ENCODE peak calls at places on chromosomes 11 and 22, in nine cellular contexts. One of them, this sample, is unnamed.

GRCh38 chr11:117319214-117319840 is 3.3 kb upstream of the BACE1 start:
- DNase-seq in activated CD8-positive, alpha-beta memory T cell treated with anti-CD3 and anti-CD28 coated beads, Interleukin-2, amount 50 U/mL, for 48 hours: no peak
- DNase-seq in uterus: no peak
- DNase-seq in Peyer's patch: no peak
- DNase-seq in NCI-H146: no peak
- DNase-seq in Jurkat, Clone E6-1: no peak
- DNase-seq in right lobe of liver: no peak
- DNase-seq in activated effector memory CD4-positive, alpha-beta T cell treated with anti-CD3 and anti-CD28 coated beads, Interleukin-2, amount 50 U/mL, for 16 hours: no peak
- DNase-seq in thoracic aorta: no peak
- DNase-seq in this sample: no peak

GRCh38 chr11:134453441-134453840 is 41.4 kb upstream of the B3GAT1 start:
- DNase-seq in activated CD8-positive, alpha-beta memory T cell treated with anti-CD3 and anti-CD28 coated beads, Interleukin-2, amount 50 U/mL, for 48 hours: no peak
- DNase-seq in uterus: no peak
- DNase-seq in Peyer's patch: no peak
- DNase-seq in NCI-H146: no peak
- DNase-seq in Jurkat, Clone E6-1: no peak
- DNase-seq in right lobe of liver: no peak
- DNase-seq in activated effector memory CD4-positive, alpha-beta T cell treated with anti-CD3 and anti-CD28 coated beads, Interleukin-2, amount 50 U/mL, for 16 hours: no peak
- DNase-seq in thoracic aorta: no peak
- DNase-seq in this sample: no peak

GRCh38 chr11:6385046-6385777 is 5.1 kb upstream of the SMPD1 start:
- DNase-seq in activated CD8-positive, alpha-beta memory T cell treated with anti-CD3 and anti-CD28 coated beads, Interleukin-2, amount 50 U/mL, for 48 hours: no peak
- DNase-seq in uterus: no peak
- DNase-seq in Peyer's patch: no peak
- DNase-seq in NCI-H146: no peak
- DNase-seq in Jurkat, Clone E6-1: no peak
- DNase-seq in right lobe of liver: no peak
- DNase-seq in activated effector memory CD4-positive, alpha-beta T cell treated with anti-CD3 and anti-CD28 coated beads, Interleukin-2, amount 50 U/mL, for 16 hours: no peak
- DNase-seq in thoracic aorta: no peak
- DNase-seq in this sample: no peak

GRCh38 chr22:50396751-50397370 is 53.7 kb downstream of the PPP6R2 start:
- DNase-seq in activated CD8-positive, alpha-beta memory T cell treated with anti-CD3 and anti-CD28 coated beads, Interleukin-2, amount 50 U/mL, for 48 hours: no peak
- DNase-seq in uterus: no peak
- DNase-seq in Peyer's patch: no peak
- DNase-seq in NCI-H146: no peak
- DNase-seq in Jurkat, Clone E6-1: no peak
- DNase-seq in right lobe of liver: no peak
- DNase-seq in activated effector memory CD4-positive, alpha-beta T cell treated with anti-CD3 and anti-CD28 coated beads, Interleukin-2, amount 50 U/mL, for 16 hours: no peak
- DNase-seq in thoracic aorta: no peak
- DNase-seq in this sample: no peak

GRCh38 chr22:41668971-41669911 is 19.4 kb downstream of the SNU13 start:
- DNase-seq in activated CD8-positive, alpha-beta memory T cell treated with anti-CD3 and anti-CD28 coated beads, Interleukin-2, amount 50 U/mL, for 48 hours: no peak
- DNase-seq in uterus: no peak
- DNase-seq in Peyer's patch: peak
- DNase-seq in NCI-H146: no peak
- DNase-seq in Jurkat, Clone E6-1: no peak
- DNase-seq in right lobe of liver: no peak
- DNase-seq in activated effector memory CD4-positive, alpha-beta T cell treated with anti-CD3 and anti-CD28 coated beads, Interleukin-2, amount 50 U/mL, for 16 hours: peak
- DNase-seq in thoracic aorta: no peak
- DNase-seq in this sample: no peak

GRCh38 chr11:127055240-127055639 is 54.7 kb upstream of the KIRREL3 start:
- DNase-seq in activated CD8-positive, alpha-beta memory T cell treated with anti-CD3 and anti-CD28 coated beads, Interleukin-2, amount 50 U/mL, for 48 hours: no peak
- DNase-seq in uterus: no peak
- DNase-seq in Peyer's patch: no peak
- DNase-seq in NCI-H146: no peak
- DNase-seq in Jurkat, Clone E6-1: no peak
- DNase-seq in right lobe of liver: no peak
- DNase-seq in activated effector memory CD4-positive, alpha-beta T cell treated with anti-CD3 and anti-CD28 coated beads, Interleukin-2, amount 50 U/mL, for 16 hours: no peak
- DNase-seq in thoracic aorta: no peak
- DNase-seq in this sample: no peak

GRCh38 chr11:456533-456932 is 6.5 kb downstream of the PTDSS2 start:
- DNase-seq in activated CD8-positive, alpha-beta memory T cell treated with anti-CD3 and anti-CD28 coated beads, Interleukin-2, amount 50 U/mL, for 48 hours: no peak
- DNase-seq in uterus: no peak
- DNase-seq in Peyer's patch: peak
- DNase-seq in NCI-H146: no peak
- DNase-seq in Jurkat, Clone E6-1: no peak
- DNase-seq in right lobe of liver: no peak
- DNase-seq in activated effector memory CD4-positive, alpha-beta T cell treated with anti-CD3 and anti-CD28 coated beads, Interleukin-2, amount 50 U/mL, for 16 hours: peak
- DNase-seq in thoracic aorta: no peak
- DNase-seq in this sample: no peak

GRCh38 chr22:44734278-44734677 is 18.1 kb upstream of the ARHGAP8 start:
- DNase-seq in activated CD8-positive, alpha-beta memory T cell treated with anti-CD3 and anti-CD28 coated beads, Interleukin-2, amount 50 U/mL, for 48 hours: no peak
- DNase-seq in uterus: no peak
- DNase-seq in Peyer's patch: no peak
- DNase-seq in NCI-H146: no peak
- DNase-seq in Jurkat, Clone E6-1: no peak
- DNase-seq in right lobe of liver: no peak
- DNase-seq in activated effector memory CD4-positive, alpha-beta T cell treated with anti-CD3 and anti-CD28 coated beads, Interleukin-2, amount 50 U/mL, for 16 hours: no peak
- DNase-seq in thoracic aorta: no peak
- DNase-seq in this sample: no peak

GRCh38 chr22:36162127-36163034 is 1.8 kb upstream of the APOL3 start:
- DNase-seq in activated CD8-positive, alpha-beta memory T cell treated with anti-CD3 and anti-CD28 coated beads, Interleukin-2, amount 50 U/mL, for 48 hours: no peak
- DNase-seq in uterus: no peak
- DNase-seq in Peyer's patch: no peak
- DNase-seq in NCI-H146: no peak
- DNase-seq in Jurkat, Clone E6-1: peak
- DNase-seq in right lobe of liver: no peak
- DNase-seq in activated effector memory CD4-positive, alpha-beta T cell treated with anti-CD3 and anti-CD28 coated beads, Interleukin-2, amount 50 U/mL, for 16 hours: peak
- DNase-seq in thoracic aorta: no peak
- DNase-seq in this sample: no peak

GRCh38 chr11:121449123-121449522 is 3.0 kb upstream of the SORL1 start:
- DNase-seq in activated CD8-positive, alpha-beta memory T cell treated with anti-CD3 and anti-CD28 coated beads, Interleukin-2, amount 50 U/mL, for 48 hours: no peak
- DNase-seq in uterus: no peak
- DNase-seq in Peyer's patch: no peak
- DNase-seq in NCI-H146: no peak
- DNase-seq in Jurkat, Clone E6-1: no peak
- DNase-seq in right lobe of liver: no peak
- DNase-seq in activated effector memory CD4-positive, alpha-beta T cell treated with anti-CD3 and anti-CD28 coated beads, Interleukin-2, amount 50 U/mL, for 16 hours: no peak
- DNase-seq in thoracic aorta: no peak
- DNase-seq in this sample: no peak

GRCh38 chr11:45106006-45106405 is 40.4 kb upstream of the PRDM11 start:
- DNase-seq in activated CD8-positive, alpha-beta memory T cell treated with anti-CD3 and anti-CD28 coated beads, Interleukin-2, amount 50 U/mL, for 48 hours: no peak
- DNase-seq in uterus: no peak
- DNase-seq in Peyer's patch: peak
- DNase-seq in NCI-H146: no peak
- DNase-seq in Jurkat, Clone E6-1: no peak
- DNase-seq in right lobe of liver: no peak
- DNase-seq in activated effector memory CD4-positive, alpha-beta T cell treated with anti-CD3 and anti-CD28 coated beads, Interleukin-2, amount 50 U/mL, for 16 hours: peak
- DNase-seq in thoracic aorta: no peak
- DNase-seq in this sample: no peak

GRCh38 chr11:112318193-112318592 is 57.5 kb upstream of the PLET1 start:
- DNase-seq in activated CD8-positive, alpha-beta memory T cell treated with anti-CD3 and anti-CD28 coated beads, Interleukin-2, amount 50 U/mL, for 48 hours: no peak
- DNase-seq in uterus: no peak
- DNase-seq in Peyer's patch: no peak
- DNase-seq in NCI-H146: no peak
- DNase-seq in Jurkat, Clone E6-1: no peak
- DNase-seq in right lobe of liver: no peak
- DNase-seq in activated effector memory CD4-positive, alpha-beta T cell treated with anti-CD3 and anti-CD28 coated beads, Interleukin-2, amount 50 U/mL, for 16 hours: no peak
- DNase-seq in thoracic aorta: no peak
- DNase-seq in this sample: no peak

GRCh38 chr11:102476812-102477211 is 24.2 kb upstream of the TMEM123 start:
- DNase-seq in activated CD8-positive, alpha-beta memory T cell treated with anti-CD3 and anti-CD28 coated beads, Interleukin-2, amount 50 U/mL, for 48 hours: no peak
- DNase-seq in uterus: no peak
- DNase-seq in Peyer's patch: peak
- DNase-seq in NCI-H146: peak
- DNase-seq in Jurkat, Clone E6-1: peak
- DNase-seq in right lobe of liver: peak
- DNase-seq in activated effector memory CD4-positive, alpha-beta T cell treated with anti-CD3 and anti-CD28 coated beads, Interleukin-2, amount 50 U/mL, for 16 hours: no peak
- DNase-seq in thoracic aorta: no peak
- DNase-seq in this sample: no peak

GRCh38 chr22:44030702-44031082 is 6.6 kb downstream of the PARVB start:
- DNase-seq in activated CD8-positive, alpha-beta memory T cell treated with anti-CD3 and anti-CD28 coated beads, Interleukin-2, amount 50 U/mL, for 48 hours: no peak
- DNase-seq in uterus: no peak
- DNase-seq in Peyer's patch: no peak
- DNase-seq in NCI-H146: no peak
- DNase-seq in Jurkat, Clone E6-1: no peak
- DNase-seq in right lobe of liver: no peak
- DNase-seq in activated effector memory CD4-positive, alpha-beta T cell treated with anti-CD3 and anti-CD28 coated beads, Interleukin-2, amount 50 U/mL, for 16 hours: no peak
- DNase-seq in thoracic aorta: no peak
- DNase-seq in this sample: no peak

GRCh38 chr11:11218287-11218986 is 134.6 kb downstream of the CSNK2A3 start:
- DNase-seq in activated CD8-positive, alpha-beta memory T cell treated with anti-CD3 and anti-CD28 coated beads, Interleukin-2, amount 50 U/mL, for 48 hours: no peak
- DNase-seq in uterus: no peak
- DNase-seq in Peyer's patch: no peak
- DNase-seq in NCI-H146: peak
- DNase-seq in Jurkat, Clone E6-1: no peak
- DNase-seq in right lobe of liver: no peak
- DNase-seq in activated effector memory CD4-positive, alpha-beta T cell treated with anti-CD3 and anti-CD28 coated beads, Interleukin-2, amount 50 U/mL, for 16 hours: no peak
- DNase-seq in thoracic aorta: no peak
- DNase-seq in this sample: no peak

GRCh38 chr22:45548991-45549736 is 46.5 kb downstream of the FBLN1 start:
- DNase-seq in activated CD8-positive, alpha-beta memory T cell treated with anti-CD3 and anti-CD28 coated beads, Interleukin-2, amount 50 U/mL, for 48 hours: no peak
- DNase-seq in uterus: peak
- DNase-seq in Peyer's patch: peak
- DNase-seq in NCI-H146: no peak
- DNase-seq in Jurkat, Clone E6-1: no peak
- DNase-seq in right lobe of liver: no peak
- DNase-seq in activated effector memory CD4-positive, alpha-beta T cell treated with anti-CD3 and anti-CD28 coated beads, Interleukin-2, amount 50 U/mL, for 16 hours: no peak
- DNase-seq in thoracic aorta: peak
- DNase-seq in this sample: no peak

GRCh38 chr22:24925586-24926427 is 20.7 kb downstream of the LHFPL7 start:
- DNase-seq in activated CD8-positive, alpha-beta memory T cell treated with anti-CD3 and anti-CD28 coated beads, Interleukin-2, amount 50 U/mL, for 48 hours: no peak
- DNase-seq in uterus: no peak
- DNase-seq in Peyer's patch: no peak
- DNase-seq in NCI-H146: no peak
- DNase-seq in Jurkat, Clone E6-1: no peak
- DNase-seq in right lobe of liver: no peak
- DNase-seq in activated effector memory CD4-positive, alpha-beta T cell treated with anti-CD3 and anti-CD28 coated beads, Interleukin-2, amount 50 U/mL, for 16 hours: no peak
- DNase-seq in thoracic aorta: no peak
- DNase-seq in this sample: no peak

GRCh38 chr22:43256569-43257360 is 69.8 kb upstream of the TTLL12 start:
- DNase-seq in activated CD8-positive, alpha-beta memory T cell treated with anti-CD3 and anti-CD28 coated beads, Interleukin-2, amount 50 U/mL, for 48 hours: no peak
- DNase-seq in uterus: no peak
- DNase-seq in Peyer's patch: no peak
- DNase-seq in NCI-H146: no peak
- DNase-seq in Jurkat, Clone E6-1: no peak
- DNase-seq in right lobe of liver: no peak
- DNase-seq in activated effector memory CD4-positive, alpha-beta T cell treated with anti-CD3 and anti-CD28 coated beads, Interleukin-2, amount 50 U/mL, for 16 hours: no peak
- DNase-seq in thoracic aorta: no peak
- DNase-seq in this sample: no peak

GRCh38 chr11:118618991-118619375 is 11.6 kb downstream of the PHLDB1 start:
- DNase-seq in activated CD8-positive, alpha-beta memory T cell treated with anti-CD3 and anti-CD28 coated beads, Interleukin-2, amount 50 U/mL, for 48 hours: no peak
- DNase-seq in uterus: peak
- DNase-seq in Peyer's patch: no peak
- DNase-seq in NCI-H146: no peak
- DNase-seq in Jurkat, Clone E6-1: no peak
- DNase-seq in right lobe of liver: no peak
- DNase-seq in activated effector memory CD4-positive, alpha-beta T cell treated with anti-CD3 and anti-CD28 coated beads, Interleukin-2, amount 50 U/mL, for 16 hours: peak
- DNase-seq in thoracic aorta: no peak
- DNase-seq in this sample: peak

GRCh38 chr22:38083931-38084631 is at the start of gene SLC16A8:
- DNase-seq in activated CD8-positive, alpha-beta memory T cell treated with anti-CD3 and anti-CD28 coated beads, Interleukin-2, amount 50 U/mL, for 48 hours: no peak
- DNase-seq in uterus: no peak
- DNase-seq in Peyer's patch: no peak
- DNase-seq in NCI-H146: no peak
- DNase-seq in Jurkat, Clone E6-1: no peak
- DNase-seq in right lobe of liver: peak
- DNase-seq in activated effector memory CD4-positive, alpha-beta T cell treated with anti-CD3 and anti-CD28 coated beads, Interleukin-2, amount 50 U/mL, for 16 hours: no peak
- DNase-seq in thoracic aorta: no peak
- DNase-seq in this sample: no peak

GRCh38 chr11:31806944-31807790 is 4.0 kb downstream of the PAX6 start:
- DNase-seq in activated CD8-positive, alpha-beta memory T cell treated with anti-CD3 and anti-CD28 coated beads, Interleukin-2, amount 50 U/mL, for 48 hours: no peak
- DNase-seq in uterus: no peak
- DNase-seq in Peyer's patch: no peak
- DNase-seq in NCI-H146: no peak
- DNase-seq in Jurkat, Clone E6-1: no peak
- DNase-seq in right lobe of liver: no peak
- DNase-seq in activated effector memory CD4-positive, alpha-beta T cell treated with anti-CD3 and anti-CD28 coated beads, Interleukin-2, amount 50 U/mL, for 16 hours: no peak
- DNase-seq in thoracic aorta: no peak
- DNase-seq in this sample: no peak

GRCh38 chr11:103699216-103699615 is 337.2 kb upstream of the DDI1 start:
- DNase-seq in activated CD8-positive, alpha-beta memory T cell treated with anti-CD3 and anti-CD28 coated beads, Interleukin-2, amount 50 U/mL, for 48 hours: no peak
- DNase-seq in uterus: no peak
- DNase-seq in Peyer's patch: no peak
- DNase-seq in NCI-H146: no peak
- DNase-seq in Jurkat, Clone E6-1: no peak
- DNase-seq in right lobe of liver: no peak
- DNase-seq in activated effector memory CD4-positive, alpha-beta T cell treated with anti-CD3 and anti-CD28 coated beads, Interleukin-2, amount 50 U/mL, for 16 hours: no peak
- DNase-seq in thoracic aorta: no peak
- DNase-seq in this sample: no peak

GRCh38 chr11:105177658-105178057 is 38.1 kb upstream of the CARD18 start:
- DNase-seq in activated CD8-positive, alpha-beta memory T cell treated with anti-CD3 and anti-CD28 coated beads, Interleukin-2, amount 50 U/mL, for 48 hours: no peak
- DNase-seq in uterus: no peak
- DNase-seq in Peyer's patch: no peak
- DNase-seq in NCI-H146: no peak
- DNase-seq in Jurkat, Clone E6-1: no peak
- DNase-seq in right lobe of liver: no peak
- DNase-seq in activated effector memory CD4-positive, alpha-beta T cell treated with anti-CD3 and anti-CD28 coated beads, Interleukin-2, amount 50 U/mL, for 16 hours: no peak
- DNase-seq in thoracic aorta: no peak
- DNase-seq in this sample: no peak

GRCh38 chr11:34416746-34417145 is 22.0 kb upstream of the CAT start:
- DNase-seq in activated CD8-positive, alpha-beta memory T cell treated with anti-CD3 and anti-CD28 coated beads, Interleukin-2, amount 50 U/mL, for 48 hours: no peak
- DNase-seq in uterus: no peak
- DNase-seq in Peyer's patch: no peak
- DNase-seq in NCI-H146: no peak
- DNase-seq in Jurkat, Clone E6-1: no peak
- DNase-seq in right lobe of liver: no peak
- DNase-seq in activated effector memory CD4-positive, alpha-beta T cell treated with anti-CD3 and anti-CD28 coated beads, Interleukin-2, amount 50 U/mL, for 16 hours: no peak
- DNase-seq in thoracic aorta: no peak
- DNase-seq in this sample: no peak

GRCh38 chr11:120712014-120712413 is 200.5 kb downstream of the GRIK4 start:
- DNase-seq in activated CD8-positive, alpha-beta memory T cell treated with anti-CD3 and anti-CD28 coated beads, Interleukin-2, amount 50 U/mL, for 48 hours: no peak
- DNase-seq in uterus: no peak
- DNase-seq in Peyer's patch: no peak
- DNase-seq in NCI-H146: no peak
- DNase-seq in Jurkat, Clone E6-1: no peak
- DNase-seq in right lobe of liver: no peak
- DNase-seq in activated effector memory CD4-positive, alpha-beta T cell treated with anti-CD3 and anti-CD28 coated beads, Interleukin-2, amount 50 U/mL, for 16 hours: no peak
- DNase-seq in thoracic aorta: no peak
- DNase-seq in this sample: no peak

GRCh38 chr22:50247748-50248147 is 2.9 kb upstream of the TUBGCP6 start:
- DNase-seq in activated CD8-positive, alpha-beta memory T cell treated with anti-CD3 and anti-CD28 coated beads, Interleukin-2, amount 50 U/mL, for 48 hours: no peak
- DNase-seq in uterus: no peak
- DNase-seq in Peyer's patch: peak
- DNase-seq in NCI-H146: peak
- DNase-seq in Jurkat, Clone E6-1: no peak
- DNase-seq in right lobe of liver: no peak
- DNase-seq in activated effector memory CD4-positive, alpha-beta T cell treated with anti-CD3 and anti-CD28 coated beads, Interleukin-2, amount 50 U/mL, for 16 hours: peak
- DNase-seq in thoracic aorta: no peak
- DNase-seq in this sample: no peak

GRCh38 chr22:27752771-27753170 is 48.8 kb downstream of the MN1 start:
- DNase-seq in activated CD8-positive, alpha-beta memory T cell treated with anti-CD3 and anti-CD28 coated beads, Interleukin-2, amount 50 U/mL, for 48 hours: no peak
- DNase-seq in uterus: no peak
- DNase-seq in Peyer's patch: no peak
- DNase-seq in NCI-H146: no peak
- DNase-seq in Jurkat, Clone E6-1: no peak
- DNase-seq in right lobe of liver: no peak
- DNase-seq in activated effector memory CD4-positive, alpha-beta T cell treated with anti-CD3 and anti-CD28 coated beads, Interleukin-2, amount 50 U/mL, for 16 hours: no peak
- DNase-seq in thoracic aorta: peak
- DNase-seq in this sample: peak